ENCODE peak calls at places on chromosomes 13 and 19, in five cellular contexts. A is body of pancreas, M is tibial nerve, V is esophagus muscularis mucosa, P is testis. Q is an unnamed sample.

GRCh38 chr13:109666656-109667448 is 119.5 kb downstream of the IRS2 start:
- DNase-seq in A (no peak), M (no peak), V (peak), P (no peak), Q (no peak)

GRCh38 chr13:71922191-71922590 is 55.2 kb upstream of the DACH1 start:
- DNase-seq in A (peak), M (no peak), V (no peak), P (no peak), Q (no peak)

GRCh38 chr19:55599468-55600335 is at the start of the genes FIZ1 and ZNF524:
- DNase-seq in A (peak), M (peak), V (peak), P (peak), Q (peak)

GRCh38 chr13:94967183-94968039 is 255.1 kb upstream of the SOX21 start:
- DNase-seq in A (no peak), M (no peak), V (no peak), P (no peak), Q (no peak)

GRCh38 chr19:36054733-36055686 is at the start of gene WDR62:
- DNase-seq in A (peak), M (peak), V (no peak), P (peak), Q (peak)

GRCh38 chr19:634975-635652 is 1.8 kb upstream of the POLRMT start:
- DNase-seq in A (no peak), M (no peak), V (no peak), P (no peak), Q (no peak)

GRCh38 chr13:110485604-110486003 is 75.9 kb downstream of the RAB20 start:
- DNase-seq in A (no peak), M (no peak), V (no peak), P (no peak), Q (no peak)

GRCh38 chr19:39299832-39300231 is 3.6 kb downstream of the IFNL1 start:
- DNase-seq in A (no peak), M (no peak), V (no peak), P (no peak), Q (no peak)

GRCh38 chr19:21505459-21506393 is at the start of gene ZNF429:
- DNase-seq in A (peak), M (peak), V (peak), P (peak), Q (peak)

GRCh38 chr13:52850396-52851152 is 2.1 kb upstream of the PCDH8 start:
- DNase-seq in A (peak), M (peak), V (no peak), P (peak), Q (no peak)

GRCh38 chr19:13022111-13022858 is 27.0 kb downstream of the NFIX start:
- DNase-seq in A (no peak), M (no peak), V (no peak), P (no peak), Q (no peak)

GRCh38 chr19:30313353-30313750 is 58.8 kb upstream of the ZNF536 start:
- DNase-seq in A (no peak), M (no peak), V (no peak), P (no peak), Q (no peak)

GRCh38 chr13:27535546-27535945 is 84.8 kb downstream of the LNX2 start:
- DNase-seq in A (no peak), M (no peak), V (no peak), P (no peak), Q (no peak)

GRCh38 chr19:10419646-10420443 is 493 bp upstream of the PDE4A start:
- DNase-seq in A (no peak), M (no peak), V (no peak), P (peak), Q (no peak)

GRCh38 chr13:21632196-21632595 is 28.2 kb upstream of the MICU2 start:
- DNase-seq in A (no peak), M (no peak), V (no peak), P (no peak), Q (no peak)

GRCh38 chr13:25678398-25678797 is 306.6 kb downstream of the ATP8A2 start:
- DNase-seq in A (peak), M (no peak), V (no peak), P (peak), Q (peak)

GRCh38 chr13:113647351-113648217 is 10.4 kb downstream of the ATP4B start:
- DNase-seq in A (peak), M (peak), V (no peak), P (peak), Q (peak)

GRCh38 chr13:37127706-37128241 is 22.3 kb upstream of the CSNK1A1L start:
- DNase-seq in A (peak), M (no peak), V (no peak), P (no peak), Q (no peak)

GRCh38 chr19:3146677-3147100 is 10.9 kb downstream of the GNA15 start:
- DNase-seq in A (no peak), M (no peak), V (no peak), P (no peak), Q (no peak)

GRCh38 chr19:31315621-31316011 is 33.6 kb downstream of the TSHZ3 start:
- DNase-seq in A (no peak), M (no peak), V (no peak), P (no peak), Q (no peak)
- H3K4me3 ChIP-seq in A (no peak), M (no peak), V (no peak), P (no peak), Q (no peak)

GRCh38 chr13:31009166-31009565 is 76.7 kb downstream of the TEX26 start:
- DNase-seq in A (no peak), M (no peak), V (no peak), P (no peak), Q (no peak)

GRCh38 chr13:31014461-31014860 is 82.0 kb downstream of the TEX26 start:
- DNase-seq in A (no peak), M (no peak), V (no peak), P (no peak), Q (no peak)

GRCh38 chr13:31011193-31011860 is 78.9 kb downstream of the TEX26 start:
- DNase-seq in A (no peak), M (no peak), V (no peak), P (no peak), Q (no peak)

GRCh38 chr13:31015207-31015606 is 82.8 kb downstream of the TEX26 start:
- DNase-seq in A (no peak), M (no peak), V (no peak), P (no peak), Q (no peak)

DNA sequence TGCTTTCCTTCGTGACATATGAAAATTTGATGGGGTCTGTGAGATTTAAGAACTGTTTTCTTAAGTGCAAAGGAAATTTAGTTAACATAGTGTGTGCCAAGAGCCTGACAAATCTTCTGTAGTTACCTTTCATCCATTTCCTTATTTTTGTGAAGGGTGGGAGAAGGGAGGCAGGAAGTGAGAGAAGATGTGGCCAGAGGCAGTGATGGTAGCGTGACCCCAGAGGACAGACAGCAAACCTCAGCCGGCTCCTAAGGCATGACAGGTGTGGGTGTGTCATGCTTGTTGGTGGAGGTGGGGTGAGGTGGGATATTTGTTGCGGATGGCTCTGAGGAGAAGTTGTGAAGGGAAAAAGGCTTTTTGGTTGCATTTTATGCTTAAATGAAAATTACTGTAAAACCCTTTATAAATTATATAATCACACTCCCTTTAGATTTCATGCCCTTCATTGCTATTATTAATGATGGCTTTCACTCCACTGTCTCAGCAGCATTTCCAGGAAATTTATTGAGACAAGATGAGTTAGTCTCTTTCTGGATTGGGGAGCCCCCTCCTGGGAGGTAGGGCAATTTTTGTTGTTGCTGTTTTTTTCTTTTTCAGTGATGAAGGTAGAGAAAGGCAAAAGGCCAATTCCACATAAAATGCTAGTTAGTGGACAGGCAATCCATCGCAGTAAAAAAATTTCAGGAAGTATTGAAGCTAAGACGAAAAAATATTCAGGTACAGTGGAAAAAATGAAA is 80.0 kb downstream of the TEX26 start:
- DNase-seq in A (no peak), M (no peak), V (no peak), P (peak), Q (no peak)
- H3K27ac ChIP-seq in A (no peak), M (no peak), V (no peak), P (no peak), Q (no peak)

DNA sequence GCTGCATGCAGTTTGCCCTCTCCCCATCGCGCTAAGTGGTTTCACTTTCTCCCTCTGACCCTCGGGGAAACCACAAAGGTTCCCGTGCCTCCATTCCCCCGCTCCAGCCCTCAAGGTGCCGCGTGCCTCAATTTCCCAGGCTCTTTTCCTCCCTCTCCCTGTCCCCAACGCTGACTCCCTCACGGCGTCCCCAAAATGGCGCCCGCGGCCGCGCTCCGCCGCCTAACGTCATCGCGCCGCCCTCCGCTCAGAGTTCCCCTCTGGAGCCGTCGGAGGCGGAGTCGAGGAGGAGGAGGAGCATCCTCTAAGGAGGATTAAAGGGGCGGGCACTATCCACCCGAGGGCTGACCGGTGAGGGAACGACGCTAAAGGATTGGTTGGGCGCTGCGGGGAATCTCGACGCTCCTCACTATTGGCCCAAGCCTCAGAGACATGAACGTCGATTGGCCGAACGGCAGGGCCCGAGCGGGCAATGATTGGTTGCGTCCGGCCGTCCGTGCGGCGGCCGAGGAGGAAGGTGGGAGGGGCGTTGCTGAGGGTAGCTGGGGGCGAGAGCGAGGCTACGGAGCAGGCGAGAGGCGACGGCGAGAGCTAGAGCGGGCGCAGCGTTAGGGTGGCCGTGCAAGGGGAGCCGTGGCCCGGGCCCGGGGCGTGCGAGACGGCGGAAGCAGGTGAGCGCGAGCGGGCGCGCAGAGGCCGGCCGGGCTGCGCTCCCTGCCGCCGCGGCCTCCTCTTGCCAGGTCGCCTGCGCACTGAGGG is at the start of gene ZNF574:
- DNase-seq in A (peak), M (peak), V (peak), P (peak), Q (peak)
- TF ChIP-seq POLR2A in A (peak), M (peak), V (peak), P (peak), Q (peak)

DNA sequence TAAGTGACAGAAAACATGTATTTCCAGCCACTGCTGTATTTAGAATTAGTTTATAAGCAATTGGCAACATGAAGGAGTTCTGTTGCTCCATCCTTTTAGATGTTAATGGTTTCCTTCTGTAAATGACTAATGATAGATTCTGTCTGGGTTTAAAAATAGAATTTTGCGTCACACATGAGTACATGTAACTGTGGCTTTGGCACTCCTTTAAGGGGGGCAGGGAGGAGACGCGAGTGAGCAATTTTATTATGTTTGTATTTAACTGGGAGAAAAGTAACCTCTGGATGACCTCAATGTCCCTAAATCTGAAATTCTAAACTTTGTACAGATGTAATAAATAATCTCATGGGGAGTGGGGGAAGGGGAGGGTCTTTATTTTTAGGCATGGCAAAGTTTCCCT is 237.6 kb downstream of the RGCC start:
- DNase-seq in A (peak), M (peak), V (no peak), P (peak), Q (peak)
- H3K4me3 ChIP-seq in A (no peak), M (no peak), V (no peak), P (no peak), Q (no peak)